ENCODE peak calls at places on chromosomes 4 and X, in five cellular contexts. U is GM23248; E is colonic mucosa; S is CD4-positive, CD25-positive, alpha-beta regulatory T cell; G is CD8-positive, alpha-beta T cell. F is an unnamed sample. For H3K4me1, the result is how much of the 10 kb centered on the place peaks cover.

GRCh38 chr4:74997942-74998341 is 65.0 kb downstream of the PARM1 start:
- DNase-seq in E (no peak), G (no peak), U (no peak), S (no peak), F (no peak)

GRCh38 chrX:126847143-126847542 is 27.6 kb downstream of the PRR32 start:
- DNase-seq in S (no peak), E (no peak), G (no peak), U (no peak), F (no peak)

GRCh38 chr4:19492611-19493010 is 759.1 kb upstream of the SLIT2 start:
- DNase-seq in G (no peak), E (no peak), U (peak), S (no peak), F (no peak)

GRCh38 chr4:75678473-75678872 is 5.3 kb upstream of the G3BP2 start:
- DNase-seq in U (no peak), G (no peak), E (no peak), S (no peak), F (no peak)

GRCh38 chrX:72396117-72396516 is 90.4 kb upstream of the CITED1 start:
- DNase-seq in S (no peak), E (no peak), U (peak), G (no peak), F (no peak)

GRCh38 chr4:171947389-171947788 is 134.2 kb downstream of the GALNTL6 start:
- DNase-seq in G (no peak), U (no peak), S (no peak), E (no peak), F (no peak)

GRCh38 chr4:173547889-173548288 is 17.9 kb upstream of the HAND2 start:
- DNase-seq in E (no peak), G (no peak), S (no peak), U (no peak), F (no peak)

GRCh38 chr4:28481565-28481964 is 1620.9 kb downstream of the STIM2 start:
- DNase-seq in S (no peak), U (no peak), E (peak), G (no peak), F (no peak)

GRCh38 chrX:12471061-12471460 is 320.2 kb upstream of the PRPS2 start:
- DNase-seq in S (no peak), E (no peak), U (no peak), G (no peak), F (no peak)

GRCh38 chr4:1535926-1536578 is 129.8 kb upstream of the NKX1-1 start:
- DNase-seq in U (no peak), E (no peak), S (no peak), G (peak), F (no peak)

GRCh38 chrX:48749182-48749581 is 12.4 kb upstream of the GLOD5 start:
- DNase-seq in E (no peak), S (no peak), G (no peak), U (no peak), F (no peak)

GRCh38 chr4:112279882-112280315 is 5.8 kb downstream of the TIFA start:
- DNase-seq in E (no peak), S (no peak), G (no peak), U (no peak), F (no peak)
- H3K4me1 ChIP-seq in E (under half), S (under half), G (under half), U (under half), F (half or more)

DNA sequence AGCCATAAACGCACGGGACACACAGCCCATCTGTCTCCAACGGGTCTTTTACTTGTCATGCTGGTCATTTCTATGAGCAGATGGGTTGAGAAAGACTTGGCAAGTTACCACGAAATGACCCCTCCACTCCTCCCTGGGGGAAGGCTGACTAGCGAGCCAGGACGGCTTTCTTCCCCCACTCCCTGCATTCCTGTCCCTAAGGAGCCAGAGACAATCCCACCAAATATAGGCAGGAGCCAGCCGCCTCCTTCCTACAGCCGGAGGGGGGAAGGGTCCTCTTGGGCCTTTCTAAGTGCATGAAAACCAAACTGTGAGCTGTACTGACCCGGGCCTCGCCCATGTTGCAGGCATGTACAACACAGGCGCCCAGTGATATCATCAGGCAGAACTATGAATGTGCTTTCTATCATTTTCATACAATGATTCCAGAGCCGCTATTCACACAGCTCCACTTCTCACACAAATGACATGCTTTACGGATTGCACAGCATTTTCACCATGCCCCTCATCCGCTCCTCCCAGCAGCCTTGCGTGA is 28.6 kb downstream of the AFAP1 start:
- DNase-seq in E (peak), G (no peak), U (peak), S (no peak), F (no peak)
- H3K4me3 ChIP-seq in E (no peak), G (no peak), U (peak), S (no peak), F (no peak)

DNA sequence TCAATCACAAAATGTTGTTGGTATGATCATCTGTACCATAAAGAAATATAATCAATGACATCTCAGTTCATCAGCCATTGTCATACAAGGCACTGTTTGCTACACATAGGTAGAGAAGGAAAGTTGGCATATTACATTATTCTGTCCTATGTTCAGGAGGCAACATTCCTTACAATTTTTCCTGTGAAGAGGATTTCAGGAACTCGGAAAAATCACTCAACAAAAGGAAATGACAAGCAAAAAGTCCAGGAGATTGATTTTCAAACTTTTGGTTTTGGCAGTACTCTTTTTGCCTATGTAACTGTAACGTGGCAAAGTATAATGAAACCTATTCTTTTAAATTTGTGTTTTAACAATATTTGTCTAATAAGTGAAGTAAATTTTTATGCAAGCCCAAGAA is 131.3 kb downstream of the MAB21L2 start:
- DNase-seq in U (no peak), E (no peak), S (no peak), G (no peak), F (no peak)
- H3K4me1 ChIP-seq in U (under half), E (under half), S (under half), G (under half), F (under half)

GRCh38 chr4:126563389-126563788 is 1069.4 kb upstream of the INTU start:
- DNase-seq in E (no peak), U (no peak), G (no peak), S (no peak), F (peak)
- H3K4me3 ChIP-seq in E (no peak), U (no peak), G (no peak), S (no peak), F (no peak)

GRCh38 chr4:8373270-8373972 is 67.1 kb downstream of the ACOX3 start:
- DNase-seq in S (no peak), U (no peak), G (no peak), E (no peak), F (peak)
- H3K4me1 ChIP-seq in S (under half), U (under half), G (under half), E (under half), F (under half)

GRCh38 chr4:156725257-156725656 is 246.3 kb downstream of the PDGFC start:
- DNase-seq in E (no peak), S (no peak), G (no peak), U (no peak), F (peak)
- H3K4me3 ChIP-seq in E (no peak), S (no peak), G (no peak), U (no peak), F (no peak)

GRCh38 chr4:185020863-185021761 is 2.8 kb downstream of the HELT start:
- DNase-seq in E (no peak), U (no peak), G (no peak), S (no peak), F (no peak)
- H3K4me1 ChIP-seq in E (under half), U (under half), G (under half), S (under half), F (under half)